ENCODE peak calls at places on chromosomes 2 and 18, in five cellular contexts. R is RPMI7951; M is stimulated activated CD4-positive, alpha-beta T cell treated with anti-CD3 and anti-CD28 coated beads, Interleukin-15, amount 100 ng/mL, for 1 hour; W is B cell; K is choroid plexus epithelial cell. B is an unnamed sample.

GRCh38 chr2:71155846-71156245 is 25.4 kb downstream of the MPHOSPH10 start:
- DNase-seq in R (no peak), M (no peak), W (no peak), K (no peak), B (no peak)

GRCh38 chr18:11081009-11081532 is 68.3 kb downstream of the PIEZO2 start:
- DNase-seq in R (no peak), M (no peak), W (no peak), K (no peak), B (no peak)

GRCh38 chr2:172285010-172285621 is 142.3 kb upstream of the ITGA6 start:
- DNase-seq in R (peak; percentile 93), M (no peak), W (no peak), K (peak; percentile 64), B (no peak)

GRCh38 chr2:83342860-83343329 is 1116.2 kb downstream of the SUCLG1 start:
- DNase-seq in R (peak; percentile 3), M (no peak), W (no peak), K (no peak), B (no peak)

GRCh38 chr18:74489631-74490030 is 6.5 kb upstream of the CNDP2 start:
- DNase-seq in R (peak; percentile 43), M (no peak), W (no peak), K (peak; percentile 73), B (no peak)

GRCh38 chr2:23354554-23354953 is 30.4 kb upstream of the KLHL29 start:
- DNase-seq in R (no peak), M (no peak), W (no peak), K (no peak), B (no peak)

GRCh38 chr2:151819920-151820319 is 8.3 kb downstream of the ARL5A start:
- DNase-seq in R (no peak), M (no peak), W (no peak), K (no peak), B (no peak)

GRCh38 chr2:32064021-32064678 is 794 bp downstream of the SPAST start:
- DNase-seq in R (peak; percentile 8), M (peak; percentile 2), W (no peak), K (peak; percentile 4), B (no peak)

GRCh38 chr18:71630686-71631085 is 913.5 kb downstream of the CBLN2 start:
- DNase-seq in R (no peak), M (no peak), W (no peak), K (peak; percentile 65), B (no peak)